ENCODE peak calls at places on chromosomes 12 and 14, in four cellular contexts. W is AG04450, T is colonic mucosa, X is fibroblast of lung. Z is an unnamed sample.

GRCh38 chr12:92462049-92462448 is 240.7 kb upstream of the PLEKHG7 start:
- DNase-seq in W (no peak), T (no peak), X (no peak), Z (no peak)

GRCh38 chr14:104254735-104255400 is 116.5 kb downstream of the KIF26A start:
- DNase-seq in W (no peak), T (no peak), X (no peak), Z (no peak)

GRCh38 chr12:91419809-91420208 is 237.2 kb upstream of the DCN start:
- DNase-seq in W (no peak), T (no peak), X (peak), Z (no peak)

GRCh38 chr14:93824518-93825234 is 36.4 kb upstream of the PRIMA1 start:
- DNase-seq in W (no peak), T (no peak), X (no peak), Z (no peak)

GRCh38 chr12:61566183-61566582 is 694.0 kb upstream of the USP15 start:
- DNase-seq in W (no peak), T (no peak), X (no peak), Z (no peak)

GRCh38 chr12:132284618-132285310 is 44.6 kb downstream of the GALNT9 start:
- DNase-seq in W (no peak), T (no peak), X (no peak), Z (no peak)

GRCh38 chr12:104290855-104291254 is 12.7 kb upstream of the EID3 start:
- DNase-seq in W (no peak), T (no peak), X (no peak), Z (no peak)

GRCh38 chr12:55845785-55846496 is 3.2 kb upstream of the MMP19 start:
- DNase-seq in W (no peak), T (no peak), X (no peak), Z (no peak)

GRCh38 chr14:24232645-24233537 is at the start of gene GMPR2:
- DNase-seq in W (no peak), T (no peak), X (no peak), Z (no peak)

GRCh38 chr12:102685172-102685571 is 204.8 kb upstream of the IGF1 start:
- DNase-seq in W (no peak), T (no peak), X (no peak), Z (no peak)

GRCh38 chr12:13203028-13203922 is 6.7 kb downstream of the EMP1 start:
- DNase-seq in W (no peak), T (no peak), X (no peak), Z (no peak)

GRCh38 chr14:56659964-56660551 is 80.5 kb downstream of the TMEM260 start:
- DNase-seq in W (peak), T (no peak), X (peak), Z (peak)

GRCh38 chr12:101594700-101595099 is at the start of gene MYBPC1:
- DNase-seq in W (no peak), T (no peak), X (no peak), Z (no peak)

DNA sequence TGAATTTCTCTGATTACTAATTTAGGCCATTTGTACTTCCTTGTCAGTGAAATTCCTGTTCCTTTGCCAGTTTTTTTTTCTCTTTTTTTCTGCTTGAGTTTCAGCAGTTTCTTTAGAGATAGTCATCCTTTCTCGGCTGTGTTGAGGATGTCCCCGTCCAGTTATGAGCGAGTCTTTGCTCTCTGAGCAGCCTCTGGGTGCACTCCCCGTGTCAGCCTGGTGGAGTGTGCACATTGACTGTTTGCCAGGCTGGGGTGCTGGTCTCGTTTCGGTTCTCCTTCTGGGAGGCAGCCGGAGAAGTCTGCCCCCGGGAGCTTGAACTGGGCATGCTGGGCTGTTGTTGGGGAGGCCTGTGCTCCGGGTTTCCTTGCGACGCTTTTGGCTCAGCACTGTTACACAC is 3.0 kb downstream of the PACS2 start:
- DNase-seq in W (no peak), T (no peak), X (peak), Z (no peak)
- TF ChIP-seq CTCF in W (peak), T (no peak), X (no peak), Z (no peak)

GRCh38 chr12:40203060-40203430 is 21.8 kb upstream of the LRRK2 start:
- DNase-seq in W (no peak), T (no peak), X (no peak), Z (no peak)
- H3K4me3 ChIP-seq in W (no peak), T (no peak), X (no peak), Z (no peak)

DNA sequence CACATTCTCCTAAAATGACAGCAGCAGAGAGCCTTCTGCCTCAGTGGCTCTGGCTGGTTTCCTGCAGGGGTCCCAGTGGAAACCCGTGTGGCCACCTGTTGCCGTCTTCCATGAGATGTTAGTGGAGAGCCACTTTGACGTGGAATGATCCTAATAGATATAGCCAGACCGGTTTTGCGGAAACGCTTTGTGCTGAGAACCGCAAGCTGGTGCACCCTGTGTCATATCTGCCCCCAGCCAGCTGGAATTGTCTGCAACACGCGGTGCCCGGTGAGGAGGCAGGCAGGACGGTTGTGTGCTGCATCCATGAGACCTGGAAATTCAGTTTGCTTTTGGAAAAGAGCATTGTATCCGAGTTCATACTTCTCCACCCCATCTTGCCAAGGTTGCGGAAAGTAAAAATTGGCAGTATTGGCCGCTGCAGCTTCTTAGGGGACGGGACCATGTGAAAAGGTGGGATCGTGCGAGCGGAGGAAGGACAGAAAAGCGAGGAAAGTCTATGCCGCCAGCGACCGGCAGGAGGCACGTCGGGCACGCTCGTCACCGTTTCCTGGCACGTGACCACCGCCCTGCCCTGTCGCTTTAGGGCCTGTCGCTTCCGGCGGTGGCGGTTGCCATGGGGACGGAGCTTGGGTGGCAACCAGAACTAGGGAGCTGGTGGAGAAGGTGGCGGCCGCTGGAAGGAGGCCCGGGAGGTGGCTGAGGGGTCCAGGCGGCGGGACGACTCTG is at the start of gene CFAP251:
- DNase-seq in W (no peak), T (peak), X (peak), Z (peak)
- TF ChIP-seq CTCF in W (peak), T (peak), X (peak), Z (peak)

GRCh38 chr14:52789118-52789517 is 2.3 kb downstream of the GNPNAT1 start:
- DNase-seq in W (no peak), T (no peak), X (no peak), Z (no peak)
- H3K4me3 ChIP-seq in W (peak), T (no peak), X (no peak), Z (peak)

DNA sequence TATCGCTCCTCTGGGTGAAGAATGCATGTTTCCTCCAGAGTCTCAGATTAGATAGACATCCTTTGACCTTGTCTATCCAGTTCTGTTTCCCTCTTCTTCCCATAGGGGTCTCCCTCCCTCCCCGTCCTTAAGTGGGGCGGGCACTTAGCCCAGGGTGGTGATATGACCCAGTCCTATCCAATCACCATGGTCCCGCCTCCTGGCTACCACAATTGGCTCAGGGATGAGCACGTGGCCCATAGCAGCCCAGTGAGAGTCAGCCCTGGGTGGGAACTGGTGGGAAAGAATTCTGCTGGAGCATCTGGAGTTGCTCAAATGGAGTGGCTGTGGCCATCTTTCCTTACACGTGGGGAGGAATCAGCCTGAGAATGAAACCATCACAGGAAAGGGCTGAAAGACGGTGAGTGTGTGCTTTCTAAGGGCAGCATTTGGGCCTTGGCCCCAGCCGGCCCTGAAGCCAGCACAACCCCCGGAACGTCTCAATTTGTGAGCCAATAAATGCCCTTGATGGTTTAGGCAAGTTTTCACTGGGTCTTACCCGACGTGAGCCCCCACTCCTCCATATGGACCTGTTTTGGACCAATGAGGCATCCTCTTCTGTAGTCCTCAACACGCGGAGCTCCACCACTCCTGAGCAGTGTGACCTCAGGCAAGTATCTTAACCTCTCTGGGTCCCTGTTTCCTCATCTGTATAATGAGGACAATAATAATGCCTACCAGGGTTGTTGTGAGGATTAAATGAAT is 14.3 kb upstream of the MLXIP start:
- DNase-seq in W (no peak), T (peak), X (peak), Z (peak)
- TF ChIP-seq CTCF in W (peak), T (peak), X (peak), Z (peak)